ENCODE peak calls at places on chromosomes 3 and 15, in five cellular contexts. Q is NCI-H2081, G is iris pigment epithelial cell, Z is HEK293T, E is coronary artery. P is an unnamed sample.
A peak's percentile ranks its signal among the peaks of the same experiment; 100 is the strongest.

GRCh38 chr3:72446406-72447058 is 401.7 kb downstream of the SHQ1 start:
- DNase-seq in Q (no peak), G (peak; percentile 30), Z (peak; percentile 17), E (peak; percentile 81), P (no peak)

GRCh38 chr15:65323071-65323511 is 18.6 kb downstream of the RNU5B-1 start:
- DNase-seq in Q (peak; percentile 78), G (peak; percentile 28), Z (no peak), E (no peak), P (peak; percentile 57)

GRCh38 chr3:122991236-122991985 is 36.2 kb downstream of the SEMA5B start:
- DNase-seq in Q (no peak), G (no peak), Z (no peak), E (no peak), P (no peak)

GRCh38 chr15:76190767-76191538 is 120.3 kb downstream of the ETFA start:
- DNase-seq in Q (peak; percentile 80), G (peak; percentile 72), Z (peak; percentile 92), E (no peak), P (peak; percentile 93)

GRCh38 chr3:145183261-145183660 is 977.7 kb downstream of the PLOD2 start:
- DNase-seq in Q (no peak), G (peak; percentile 79), Z (no peak), E (no peak), P (no peak)

GRCh38 chr3:57065588-57065987 is 5.1 kb downstream of the SPATA12 start:
- DNase-seq in Q (no peak), G (peak; percentile 79), Z (peak; percentile 28), E (no peak), P (no peak)

GRCh38 chr3:173371848-173372487 is 25.6 kb upstream of the NLGN1 start:
- DNase-seq in Q (peak; percentile 63), G (peak; percentile 28), Z (peak; percentile 43), E (no peak), P (peak; percentile 17)

GRCh38 chr15:90855139-90855538 is 13.2 kb upstream of the FURIN start:
- DNase-seq in Q (no peak), G (no peak), Z (no peak), E (no peak), P (no peak)